ENCODE peak calls at places on chromosomes 6 and 20, in four cellular contexts. K is left ventricle myocardium inferior, O is neural crest cell, Y is kidney. L is an unnamed sample.

GRCh38 chr6:38436726-38437465 is 202.8 kb downstream of the BTBD9 start:
- DNase-seq in K (no peak), O (no peak), Y (no peak), L (no peak)

GRCh38 chr20:53900380-53900999 is 169.9 kb downstream of the BCAS1 start:
- DNase-seq in K (no peak), O (no peak), Y (no peak), L (no peak)

GRCh38 chr6:113067612-113068262 is 720.6 kb downstream of the RFPL4B start:
- DNase-seq in K (no peak), O (no peak), Y (no peak), L (no peak)

GRCh38 chr6:9405369-9405768 is 970.0 kb upstream of the SLC35B3 start:
- DNase-seq in K (no peak), O (no peak), Y (no peak), L (no peak)

GRCh38 chr6:134714679-134715078 is 235.2 kb downstream of the ALDH8A1 start:
- DNase-seq in K (no peak), O (no peak), Y (no peak), L (no peak)

GRCh38 chr6:45054610-45055009 is 273.5 kb upstream of the RUNX2 start:
- DNase-seq in K (no peak), O (no peak), Y (no peak), L (no peak)

GRCh38 chr20:44033873-44034272 is 119.2 kb downstream of the TOX2 start:
- DNase-seq in K (no peak), O (no peak), Y (no peak), L (no peak)

GRCh38 chr6:85250586-85251216 is 199.2 kb upstream of the NT5E start:
- DNase-seq in K (no peak), O (no peak), Y (no peak), L (no peak)

GRCh38 chr6:11271637-11272036 is 39.2 kb upstream of the NEDD9 start:
- DNase-seq in K (no peak), O (no peak), Y (no peak), L (no peak)

GRCh38 chr20:2289475-2289874 is 6.3 kb upstream of the TGM3 start:
- DNase-seq in K (no peak), O (no peak), Y (no peak), L (peak; percentile 51)

GRCh38 chr20:18731940-18732339 is 81.6 kb upstream of the SCP2D1 start:
- DNase-seq in K (no peak), O (no peak), Y (no peak), L (no peak)

GRCh38 chr20:46505501-46505900 is 7.9 kb downstream of the ZNF334 start:
- DNase-seq in K (no peak), O (no peak), Y (no peak), L (no peak)

GRCh38 chr6:132504757-132505156 is 8.2 kb downstream of the STX7 start:
- DNase-seq in K (no peak), O (no peak), Y (no peak), L (no peak)

GRCh38 chr6:137868721-137869631 is 1.9 kb downstream of the TNFAIP3 start:
- DNase-seq in K (no peak), O (no peak), Y (no peak), L (no peak)

GRCh38 chr20:45341939-45342862 is 6.0 kb downstream of the SDC4 start:
- DNase-seq in K (peak; percentile 73), O (no peak), Y (peak; percentile 91), L (no peak)

GRCh38 chr6:42136508-42137191 is 5.8 kb downstream of the C6orf132 start:
- DNase-seq in K (no peak), O (peak; percentile 26), Y (peak; percentile 69), L (no peak)

GRCh38 chr6:137832110-137832509 is 34.9 kb upstream of the TNFAIP3 start:
- DNase-seq in K (no peak), O (no peak), Y (no peak), L (no peak)

GRCh38 chr6:159758031-159759001 is 3.5 kb upstream of the ACAT2 start:
- DNase-seq in K (no peak), O (no peak), Y (no peak), L (no peak)

GRCh38 chr6:158787395-158787794 is 31.8 kb downstream of the EZR start:
- DNase-seq in K (no peak), O (no peak), Y (no peak), L (no peak)

GRCh38 chr6:72950114-72950860 is 275.0 kb downstream of the KHDC1L start:
- DNase-seq in K (no peak), O (no peak), Y (no peak), L (no peak)

GRCh38 chr6:166958926-166959861 is 2.8 kb upstream of the RNASET2 start:
- DNase-seq in K (no peak), O (no peak), Y (no peak), L (no peak)

GRCh38 chr6:111260570-111261298 is 173.4 kb downstream of the SLC16A10 start:
- DNase-seq in K (no peak), O (no peak), Y (no peak), L (no peak)

GRCh38 chr6:127963495-127963894 is 62.6 kb upstream of the THEMIS start:
- DNase-seq in K (no peak), O (no peak), Y (no peak), L (no peak)

GRCh38 chr6:72850469-72850868 is 228.6 kb downstream of the KCNQ5 start:
- DNase-seq in K (no peak), O (no peak), Y (no peak), L (no peak)

GRCh38 chr20:22502731-22503191 is 81.6 kb downstream of the FOXA2 start:
- DNase-seq in K (no peak), O (no peak), Y (no peak), L (no peak)

GRCh38 chr6:70666726-70667125 is 957 bp upstream of the SMAP1 start:
- DNase-seq in K (no peak), O (no peak), Y (no peak), L (no peak)

GRCh38 chr20:34112600-34113061 is 588 bp upstream of the EIF2S2 start:
- DNase-seq in K (no peak), O (peak; percentile 25), Y (peak; percentile 67), L (no peak)

GRCh38 chr6:110329348-110329728 is 28.8 kb downstream of the METTL24 start:
- DNase-seq in K (no peak), O (no peak), Y (no peak), L (no peak)

GRCh38 chr6:166078294-166078693 is 89.4 kb downstream of the TBXT start:
- DNase-seq in K (no peak), O (no peak), Y (no peak), L (no peak)

GRCh38 chr6:144405173-144405572 is 120.0 kb downstream of the UTRN start:
- DNase-seq in K (no peak), O (no peak), Y (no peak), L (no peak)

GRCh38 chr20:62427172-62428007 is at the start of gene RBBP8NL:
- DNase-seq in K (no peak), O (no peak), Y (peak; percentile 93), L (no peak)

GRCh38 chr6:150894935-150895686 is 29.6 kb downstream of the MTHFD1L start:
- DNase-seq in K (no peak), O (no peak), Y (no peak), L (no peak)

DNA sequence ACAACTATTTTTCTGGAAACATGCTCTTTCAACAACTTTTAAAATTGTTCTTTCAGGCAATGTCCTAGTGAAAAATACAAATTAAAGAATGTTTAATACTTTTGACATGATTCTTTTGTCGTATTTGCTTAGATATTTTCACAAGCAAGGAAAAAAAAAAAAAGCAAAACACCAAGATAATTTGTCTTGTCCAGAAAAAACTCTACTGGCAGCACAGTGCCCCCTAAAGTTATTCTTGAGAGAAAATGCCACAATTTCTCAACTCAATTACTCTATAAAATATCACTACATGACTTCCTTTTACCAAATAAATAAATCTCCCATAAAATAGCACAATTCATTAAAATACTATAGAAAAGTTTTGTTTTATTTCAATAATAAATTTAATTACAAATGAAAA is 652.5 kb upstream of the EPHA7 start:
- DNase-seq in K (no peak), O (no peak), Y (no peak), L (no peak)
- TF ChIP-seq CTCF in K (peak; percentile 24), O (peak; percentile 61), Y (no peak), L (peak; percentile 87)

DNA sequence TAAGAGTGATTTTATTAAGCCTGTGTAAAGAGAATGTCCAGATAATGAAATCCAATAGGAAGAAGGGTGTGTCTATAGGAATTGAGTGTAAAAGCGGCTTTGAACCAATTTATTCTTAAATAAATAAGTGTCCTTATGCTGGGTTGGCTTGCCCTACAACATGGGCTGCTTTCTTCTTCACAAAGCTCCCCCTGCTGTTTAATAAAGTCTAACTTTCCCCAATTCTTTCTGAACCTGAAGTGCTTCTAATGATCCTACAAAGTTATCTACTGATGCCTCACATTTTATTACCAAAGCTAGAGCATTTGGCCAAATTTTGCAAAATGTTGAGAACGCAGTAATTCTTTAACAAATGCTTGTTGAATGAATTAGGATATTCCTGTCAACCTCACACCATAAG is 36.3 kb upstream of the SIRT5 start:
- DNase-seq in K (no peak), O (no peak), Y (no peak), L (no peak)
- TF ChIP-seq CTCF in K (peak; percentile 66), O (peak; percentile 59), Y (peak; percentile 52), L (peak; percentile 79)

GRCh38 chr20:37484386-37484785 is 36.7 kb upstream of the NNAT start:
- DNase-seq in K (no peak), O (no peak), Y (no peak), L (no peak)
- TF ChIP-seq CTCF in K (no peak), O (no peak), Y (no peak), L (no peak)

DNA sequence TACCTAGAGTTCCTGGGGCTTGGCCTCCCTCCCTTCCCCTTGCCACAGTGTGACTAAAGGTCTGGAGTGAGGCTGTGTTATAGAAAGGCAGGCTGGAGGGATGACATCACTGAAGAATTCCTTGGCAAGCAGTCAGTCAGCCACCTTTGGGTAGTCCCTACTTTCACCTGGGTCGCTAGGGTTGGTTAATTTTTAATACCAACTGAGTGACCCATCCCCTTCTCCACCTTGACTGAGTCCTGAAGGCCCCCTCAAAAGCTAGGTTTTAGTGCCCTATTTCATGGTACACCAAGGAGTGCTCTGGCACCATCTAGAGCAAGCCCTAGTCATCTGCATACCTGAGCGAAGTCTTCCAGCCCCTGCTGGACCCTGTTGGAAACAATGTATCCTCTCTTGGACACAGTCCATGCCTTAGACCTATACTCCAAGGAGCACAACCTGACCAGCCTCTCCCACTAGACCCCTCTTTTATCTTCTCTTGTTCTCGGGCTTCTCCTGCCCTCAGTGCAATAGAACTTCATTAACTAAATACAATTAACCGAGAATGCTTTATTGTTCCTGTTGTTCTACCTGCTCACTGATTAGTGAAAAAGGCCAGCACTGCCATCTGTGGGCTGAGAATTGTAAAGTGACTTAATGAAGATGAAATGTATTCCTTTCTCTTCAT is 44.6 kb downstream of the RIN2 start:
- DNase-seq in K (no peak), O (no peak), Y (no peak), L (no peak)
- TF ChIP-seq CTCF in K (peak; percentile 48), O (peak; percentile 60), Y (peak; percentile 46), L (peak; percentile 64)

GRCh38 chr20:288956-289692 is 1.4 kb downstream of the C20orf96 start:
- DNase-seq in K (no peak), O (no peak), Y (no peak), L (no peak)

GRCh38 chr20:289693-290080 is 863 bp downstream of the C20orf96 start:
- DNase-seq in K (no peak), O (no peak), Y (peak; percentile 2), L (no peak)

GRCh38 chr20:294602-295001 is 2.8 kb upstream of the ZCCHC3 start:
- DNase-seq in K (no peak), O (no peak), Y (peak; percentile 19), L (no peak)

GRCh38 chr20:286508-286907 is 4.0 kb downstream of the C20orf96 start:
- DNase-seq in K (no peak), O (no peak), Y (no peak), L (no peak)

GRCh38 chr20:290081-290831 is at the start of gene C20orf96:
- DNase-seq in K (peak; percentile 93), O (peak; percentile 86), Y (peak; percentile 97), L (no peak)
- TF ChIP-seq CTCF in K (peak; percentile 58), O (peak; percentile 58), Y (peak; percentile 13), L (peak; percentile 74)

GRCh38 chr6:34791842-34792604 is at the start of gene BLTP3A:
- DNase-seq in K (peak; percentile 78), O (peak; percentile 60), Y (peak; percentile 88), L (peak; percentile 94)
- TF ChIP-seq CTCF in K (peak; percentile 25), O (no peak), Y (peak; percentile 34), L (peak; percentile 9)